ENCODE peak calls at places on chromosomes 2 and 18, in six cellular contexts. F is stimulated activated naive CD8-positive, alpha-beta T cell treated with anti-CD3 and anti-CD28 coated beads, Interleukin-15, Interleukin-2, amounts not matched to agents 100 U/mL and 50 U/mL, for 24 hours; X is stimulated activated CD4-positive, alpha-beta T cell treated with anti-CD3 and anti-CD28 coated beads, TNF-alpha, amount 100 ng/mL, for 1 hour; K is psoas muscle; A is HAP-1; D is astrocyte. L is an unnamed sample.

GRCh38 chr2:13669607-13670006 is 952.9 kb downstream of the TRIB2 start:
- DNase-seq in X (no peak), D (no peak), K (no peak), A (no peak), F (no peak), L (no peak)

GRCh38 chr2:238097988-238098853 is 1.9 kb upstream of the ESPNL start:
- DNase-seq in K (peak; percentile 66), F (no peak), A (peak; percentile 53), X (no peak), D (peak; percentile 7), L (peak; percentile 50)

GRCh38 chr2:229852565-229852964 is 69.2 kb downstream of the TRIP12 start:
- DNase-seq in X (no peak), D (peak; percentile 67), F (peak; percentile 22), A (peak; percentile 24), K (no peak), L (no peak)

GRCh38 chr2:119435953-119436297 is 4.3 kb downstream of the TMEM37 start:
- DNase-seq in A (no peak), X (no peak), F (no peak), K (no peak), D (no peak), L (no peak)

GRCh38 chr2:231883468-231883881 is 42.7 kb downstream of the NPPC start:
- DNase-seq in F (no peak), X (no peak), D (peak; percentile 11), K (no peak), A (no peak), L (no peak)

GRCh38 chr2:66674087-66674486 is 239.2 kb downstream of the MEIS1 start:
- DNase-seq in F (no peak), K (no peak), X (no peak), A (no peak), D (no peak), L (no peak)

GRCh38 chr2:105765415-105766299 is 20.9 kb downstream of the NCK2 start:
- DNase-seq in A (no peak), X (no peak), F (no peak), D (no peak), K (no peak), L (no peak)

GRCh38 chr18:3998698-3999333 is 456.3 kb downstream of the DLGAP1 start:
- DNase-seq in K (no peak), D (peak; percentile 34), A (peak; percentile 50), X (no peak), F (no peak), L (no peak)

GRCh38 chr2:126655066-126655465 is 892 bp upstream of the GYPC start:
- DNase-seq in K (no peak), A (peak; percentile 73), X (no peak), F (no peak), D (no peak), L (no peak)

GRCh38 chr2:216950547-216950946 is 90.7 kb upstream of the TNP1 start:
- DNase-seq in D (peak; percentile 16), F (no peak), K (no peak), X (no peak), A (no peak), L (no peak)

GRCh38 chr2:99974275-99974674 is 168.1 kb downstream of the AFF3 start:
- DNase-seq in K (no peak), X (no peak), F (no peak), D (peak; percentile 78), A (no peak), L (no peak)

L was measured in left ventricle myocardium inferior.